ENCODE peak calls at places on chromosomes 5 and 9, in eight cellular contexts. I, M, N, P, E, V, Z and G are unnamed samples.

GRCh38 chr5:92962752-92963151 is 618.3 kb downstream of the NR2F1-AS1 start:
- DNase-seq in Z (no peak), I (peak; percentile 81), N (no peak), M (no peak), P (no peak), V (no peak), E (no peak), G (no peak)

GRCh38 chr5:137778772-137779564 is 24.8 kb upstream of the HNRNPA0 start:
- DNase-seq in Z (no peak), V (no peak), I (no peak), P (peak; percentile 9), N (peak; percentile 16), E (no peak), M (peak; percentile 54), G (peak; percentile 33)

GRCh38 chr9:99020786-99021436 is 77.2 kb downstream of the COL15A1 start:
- DNase-seq in M (no peak), Z (no peak), E (no peak), P (no peak), I (no peak), V (no peak), N (no peak), G (no peak)

GRCh38 chr9:19967567-19968459 is 179.0 kb upstream of the SLC24A2 start:
- DNase-seq in V (no peak), M (peak; percentile 78), E (no peak), Z (no peak), N (no peak), I (no peak), P (no peak), G (no peak)

GRCh38 chr9:133579231-133579560 is 30.0 kb downstream of the FAM163B start:
- DNase-seq in E (no peak), P (no peak), V (no peak), I (no peak), Z (no peak), M (no peak), N (no peak), G (no peak)

GRCh38 chr5:148623101-148623500 is 31.2 kb downstream of the HTR4 start:
- DNase-seq in M (no peak), V (no peak), P (no peak), E (no peak), N (no peak), Z (no peak), I (no peak), G (no peak)

GRCh38 chr5:102737161-102737560 is 17.9 kb upstream of the PAM start:
- DNase-seq in N (no peak), V (no peak), M (no peak), Z (no peak), P (no peak), I (no peak), E (no peak), G (no peak)

GRCh38 chr9:14278291-14278721 is 35.6 kb downstream of the NFIB start:
- DNase-seq in E (no peak), M (peak; percentile 86), Z (no peak), N (peak; percentile 33), V (no peak), I (no peak), P (no peak), G (peak; percentile 89)

GRCh38 chr9:98318041-98318790 is 62.8 kb upstream of the TBC1D2 start:
- DNase-seq in E (no peak), M (no peak), I (no peak), P (no peak), V (no peak), N (no peak), Z (no peak), G (no peak)

GRCh38 chr9:93089481-93089991 is 6.5 kb upstream of the CARD19 start:
- DNase-seq in N (no peak), P (no peak), E (no peak), M (no peak), Z (no peak), V (no peak), I (no peak), G (no peak)

GRCh38 chr9:89641980-89642379 is 37.2 kb downstream of the GADD45G start:
- DNase-seq in I (no peak), E (no peak), P (no peak), Z (no peak), N (no peak), V (no peak), M (no peak), G (no peak)

GRCh38 chr5:62974623-62975022 is 396.0 kb downstream of the LRRC70 start:
- DNase-seq in Z (no peak), P (no peak), V (no peak), N (no peak), M (no peak), I (no peak), E (no peak), G (no peak)

GRCh38 chr9:112012026-112012902 is 115.7 kb downstream of the UGCG start:
- DNase-seq in E (no peak), M (peak; percentile 98), N (peak; percentile 98), V (no peak), P (peak; percentile 90), I (no peak), Z (no peak), G (peak; percentile 95)

GRCh38 chr9:36337002-36337401 is 63.1 kb downstream of the RNF38 start:
- DNase-seq in I (no peak), N (no peak), Z (no peak), P (no peak), E (no peak), V (no peak), M (peak; percentile 16), G (no peak)

GRCh38 chr5:93417500-93417899 is 163.5 kb downstream of the NR2F1-AS1 start:
- DNase-seq in P (no peak), N (no peak), M (no peak), E (no peak), Z (no peak), I (no peak), V (no peak), G (no peak)

GRCh38 chr5:59124983-59125960 is 542.4 kb downstream of the RAB3C start:
- DNase-seq in M (peak; percentile 52), Z (no peak), V (no peak), N (no peak), P (no peak), I (no peak), E (no peak), G (no peak)

GRCh38 chr9:120902286-120902685 is 24.3 kb downstream of the TRAF1 start:
- DNase-seq in Z (no peak), E (no peak), P (no peak), V (no peak), I (no peak), M (no peak), N (no peak), G (no peak)

GRCh38 chr5:72651109-72651508 is 143.9 kb upstream of the ZNF366 start:
- DNase-seq in I (no peak), N (no peak), P (no peak), M (no peak), Z (no peak), V (no peak), E (no peak), G (no peak)

GRCh38 chr5:337565-338130 is 16.1 kb downstream of the AHRR start:
- DNase-seq in M (no peak), P (no peak), N (no peak), I (peak; percentile 93), V (no peak), E (no peak), Z (no peak), G (peak; percentile 30)

GRCh38 chr5:14880688-14881087 is 9.1 kb upstream of the ANKH start:
- DNase-seq in M (peak; percentile 73), P (no peak), E (no peak), N (peak; percentile 19), V (no peak), Z (no peak), I (no peak), G (peak; percentile 82)

GRCh38 chr5:31218978-31219377 is 25.5 kb downstream of the CDH6 start:
- DNase-seq in M (no peak), Z (no peak), P (no peak), N (no peak), E (no peak), I (no peak), V (no peak), G (no peak)

GRCh38 chr5:134541736-134542376 is 16.4 kb downstream of the JADE2 start:
- DNase-seq in Z (no peak), E (no peak), N (no peak), M (no peak), I (no peak), P (no peak), V (no peak), G (peak; percentile 24)

GRCh38 chr5:72160299-72160698 is 53.0 kb downstream of the MAP1B start:
- DNase-seq in E (no peak), M (peak; percentile 81), V (no peak), I (no peak), Z (no peak), P (no peak), N (no peak), G (peak; percentile 50)

GRCh38 chr9:122158202-122158601 is 1.4 kb downstream of the NDUFA8 start:
- DNase-seq in I (no peak), P (peak; percentile 38), M (peak; percentile 49), N (no peak), V (no peak), Z (no peak), E (no peak), G (peak; percentile 50)

GRCh38 chr5:73901455-73901854 is 275.5 kb downstream of the ARHGEF28 start:
- DNase-seq in E (no peak), M (no peak), N (no peak), P (no peak), Z (no peak), I (no peak), V (no peak), G (peak; percentile 32)